ENCODE peak calls at places on chromosomes 4 and X, in nine cellular contexts. C, J, P, H, R, I, G, N and T are unnamed samples.

GRCh38 chr4:53587123-53587522 is 4.2 kb downstream of the LNX1 start:
- DNase-seq in C (no peak), J (no peak), P (no peak), H (no peak), R (no peak), I (no peak), G (no peak), N (no peak), T (no peak)

GRCh38 chr4:126748736-126749135 is 884.0 kb upstream of the INTU start:
- DNase-seq in C (no peak), J (no peak), P (no peak), H (no peak), R (no peak), I (peak), G (no peak), N (no peak), T (no peak)

GRCh38 chr4:133467290-133467947 is 318.3 kb downstream of the PCDH10 start:
- DNase-seq in C (no peak), J (no peak), P (no peak), H (no peak), R (no peak), I (no peak), G (no peak), N (no peak), T (no peak)

GRCh38 chr4:119116021-119116420 is 19.6 kb upstream of the MYOZ2 start:
- DNase-seq in C (no peak), J (no peak), P (no peak), H (no peak), R (no peak), I (no peak), G (no peak), N (no peak), T (no peak)

GRCh38 chrX:39869846-39870601 is 227.7 kb downstream of the BCOR start:
- DNase-seq in C (no peak), J (no peak), P (no peak), H (peak), R (no peak), I (peak), G (peak), N (no peak), T (no peak)

GRCh38 chr4:76801621-76802545 is 96.1 kb downstream of the SOWAHB start:
- DNase-seq in C (no peak), J (no peak), P (peak), H (peak), R (no peak), I (peak), G (no peak), N (no peak), T (peak)

GRCh38 chr4:165203541-165204461 is 3.6 kb upstream of the KLHL2 start:
- DNase-seq in C (no peak), J (no peak), P (no peak), H (no peak), R (no peak), I (no peak), G (no peak), N (no peak), T (no peak)

GRCh38 chr4:7506119-7506518 is 71.4 kb upstream of the PSAPL1 start:
- DNase-seq in C (no peak), J (no peak), P (no peak), H (no peak), R (no peak), I (no peak), G (no peak), N (no peak), T (no peak)

GRCh38 chr4:101730291-101731117 is 60.0 kb upstream of the BANK1 start:
- DNase-seq in C (peak), J (peak), P (peak), H (peak), R (peak), I (peak), G (no peak), N (peak), T (peak)

GRCh38 chrX:107567370-107567769 is 60.9 kb upstream of the PRPS1 start:
- DNase-seq in C (no peak), J (no peak), P (no peak), H (no peak), R (no peak), I (no peak), G (no peak), N (no peak), T (no peak)

GRCh38 chr4:83178029-83178428 is 63.5 kb upstream of the PLAC8 start:
- DNase-seq in C (no peak), J (no peak), P (no peak), H (no peak), R (no peak), I (no peak), G (no peak), N (no peak), T (no peak)

GRCh38 chrX:54223581-54223980 is 40.5 kb upstream of the FAM120C start:
- DNase-seq in C (no peak), J (no peak), P (no peak), H (no peak), R (no peak), I (no peak), G (no peak), N (no peak), T (no peak)

GRCh38 chr4:176102414-176102813 is 36.8 kb downstream of the WDR17 start:
- DNase-seq in C (no peak), J (no peak), P (no peak), H (no peak), R (no peak), I (no peak), G (no peak), N (no peak), T (no peak)

GRCh38 chr4:176099314-176099713 is 33.7 kb downstream of the WDR17 start:
- DNase-seq in C (no peak), J (no peak), P (no peak), H (peak), R (no peak), I (peak), G (no peak), N (no peak), T (no peak)
- TF ChIP-seq CTCF in C (no peak), J (no peak), P (no peak), H (peak), R (peak), I (peak), G (no peak), N (no peak), T (peak)

GRCh38 chr4:181938641-181939040 is 304.6 kb upstream of the TENM3 start:
- DNase-seq in C (no peak), J (no peak), P (no peak), H (no peak), R (no peak), I (no peak), G (no peak), N (no peak), T (no peak)

GRCh38 chr4:181944527-181944926 is 298.7 kb upstream of the TENM3 start:
- DNase-seq in C (no peak), J (no peak), P (no peak), H (no peak), R (no peak), I (no peak), G (no peak), N (no peak), T (no peak)

GRCh38 chr4:181933471-181933870 is 309.7 kb upstream of the TENM3 start:
- DNase-seq in C (no peak), J (no peak), P (no peak), H (no peak), R (no peak), I (no peak), G (no peak), N (no peak), T (no peak)

GRCh38 chr4:181939199-181939945 is 303.8 kb upstream of the TENM3 start:
- DNase-seq in C (no peak), J (no peak), P (no peak), H (peak), R (no peak), I (peak), G (no peak), N (no peak), T (no peak)
- TF ChIP-seq CTCF in C (no peak), J (no peak), P (no peak), H (no peak), R (peak), I (peak), G (no peak), N (no peak), T (no peak)

DNA sequence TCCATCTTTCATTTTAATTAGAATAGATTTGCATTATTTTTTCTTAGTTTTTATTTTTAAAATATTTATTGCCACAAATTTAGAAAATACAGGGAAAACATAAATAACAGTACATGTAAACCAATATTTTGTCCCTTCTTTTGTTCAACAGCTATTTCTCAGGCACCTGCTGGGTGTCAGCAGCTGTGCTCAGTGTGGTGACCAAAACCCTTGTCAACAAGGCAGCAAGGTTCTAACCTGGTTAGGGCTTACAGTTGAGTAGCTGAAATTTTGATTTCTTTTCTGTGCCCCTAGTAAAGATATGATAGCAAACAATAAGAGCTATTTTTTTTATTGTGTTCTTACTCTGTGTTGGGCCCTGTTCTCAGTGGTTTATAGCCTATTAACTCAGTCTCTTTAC is 128.1 kb downstream of the PTTG2 start:
- DNase-seq in C (no peak), J (no peak), P (no peak), H (no peak), R (no peak), I (no peak), G (no peak), N (no peak), T (no peak)
- TF ChIP-seq CTCF in C (no peak), J (no peak), P (no peak), H (no peak), R (no peak), I (no peak), G (no peak), N (no peak), T (no peak)

GRCh38 chrX:152638443-152638904 is 779 bp downstream of the GABRQ start:
- DNase-seq in C (no peak), J (no peak), P (no peak), H (no peak), R (no peak), I (no peak), G (no peak), N (no peak), T (no peak)

GRCh38 chrX:152637649-152638442 is at the start of gene GABRQ:
- DNase-seq in C (no peak), J (peak), P (peak), H (peak), R (peak), I (peak), G (no peak), N (no peak), T (peak)

GRCh38 chrX:152635941-152636340 is 1.8 kb upstream of the GABRQ start:
- DNase-seq in C (peak), J (peak), P (no peak), H (peak), R (peak), I (peak), G (no peak), N (no peak), T (peak)

DNA sequence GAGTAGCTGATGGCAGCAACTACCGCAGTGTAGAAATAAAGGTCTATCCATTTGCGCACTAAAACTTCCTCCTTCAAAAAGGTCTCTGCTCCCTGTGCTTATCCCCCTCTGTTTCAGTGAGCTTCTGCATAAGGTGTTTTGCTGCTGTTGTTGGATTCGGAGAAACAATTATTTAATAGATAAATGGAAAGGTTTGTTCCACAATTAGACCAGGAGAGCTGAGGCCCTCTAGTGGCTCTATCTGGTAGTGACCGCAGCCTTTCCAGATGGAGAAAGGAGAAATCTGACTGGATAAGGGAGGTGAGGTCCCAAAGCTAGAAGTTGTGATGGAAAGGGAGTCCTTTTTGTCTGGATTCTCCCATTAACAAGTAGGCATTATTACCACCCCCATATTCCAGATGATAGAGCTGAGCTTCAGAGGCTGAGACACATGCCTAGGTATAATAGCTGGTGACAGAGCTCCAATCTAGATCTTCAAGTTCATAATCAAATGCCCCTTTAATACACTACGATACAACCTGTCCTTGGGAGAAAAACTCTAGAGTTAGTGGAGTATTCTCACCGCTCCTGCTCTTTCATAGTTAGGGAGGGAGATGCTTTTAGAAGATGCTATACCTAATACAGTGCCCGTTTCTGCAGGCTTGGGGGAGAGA is 5.1 kb upstream of the GABRQ start:
- DNase-seq in C (peak), J (peak), P (no peak), H (peak), R (peak), I (peak), G (no peak), N (no peak), T (peak)
- TF ChIP-seq CTCF in C (peak), J (no peak), P (peak), H (peak), R (peak), I (peak), G (peak), N (peak), T (peak)

DNA sequence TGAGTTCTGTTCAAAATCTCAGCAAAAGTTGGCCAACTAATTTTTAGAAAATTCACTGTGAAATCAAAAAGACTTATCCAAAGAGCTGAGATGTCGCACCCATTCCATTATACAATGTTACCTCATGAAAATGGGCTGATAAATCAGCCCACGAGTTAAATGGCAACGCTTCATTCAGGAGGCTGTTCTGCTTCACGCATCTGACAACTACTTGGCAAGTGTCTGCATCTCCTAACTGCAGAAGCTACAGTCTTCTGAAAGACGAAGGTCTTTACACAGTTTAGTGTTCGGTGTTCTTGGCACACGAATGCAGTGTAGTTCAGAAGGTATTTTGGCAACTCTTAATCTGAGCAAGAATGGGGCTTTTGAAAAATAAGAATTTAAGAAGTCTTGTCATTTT is 166.6 kb upstream of the DKK2 start:
- DNase-seq in C (no peak), J (no peak), P (no peak), H (no peak), R (no peak), I (no peak), G (no peak), N (no peak), T (no peak)
- TF ChIP-seq CTCF in C (no peak), J (no peak), P (no peak), H (no peak), R (no peak), I (no peak), G (no peak), N (no peak), T (no peak)

GRCh38 chrX:8879750-8880149 is 78.6 kb upstream of the FAM9A start:
- DNase-seq in C (peak), J (no peak), P (no peak), H (peak), R (peak), I (peak), G (peak), N (no peak), T (peak)
- TF ChIP-seq CTCF in C (peak), J (no peak), P (peak), H (peak), R (peak), I (peak), G (peak), N (no peak), T (peak)

GRCh38 chr4:118012142-118012541 is 22.1 kb upstream of the NDST3 start:
- DNase-seq in C (no peak), J (no peak), P (no peak), H (no peak), R (no peak), I (no peak), G (no peak), N (no peak), T (no peak)
- TF ChIP-seq CTCF in C (peak), J (no peak), P (no peak), H (no peak), R (peak), I (peak), G (no peak), N (no peak), T (peak)

GRCh38 chr4:153156263-153156662 is 48.0 kb upstream of the TRIM2 start:
- DNase-seq in C (peak), J (no peak), P (no peak), H (no peak), R (no peak), I (peak), G (no peak), N (no peak), T (no peak)
- TF ChIP-seq CTCF in C (peak), J (no peak), P (no peak), H (no peak), R (peak), I (peak), G (no peak), N (no peak), T (no peak)